ENCODE peak calls at places on chromosomes 11 and 22, in nine cellular contexts. K, Q, O, M, S, R, D, V and X are unnamed samples.

GRCh38 chr11:16603890-16604783 is 134.3 kb upstream of the C11orf58 start:
- DNase-seq in K (peak; percentile 88), Q (peak; percentile 58), O (peak; percentile 62), M (peak; percentile 43), S (peak; percentile 83), R (peak; percentile 48), D (peak; percentile 71), V (peak; percentile 63), X (no peak)

GRCh38 chr11:58832246-58832645 is 12.3 kb downstream of the GLYATL2 start:
- DNase-seq in K (no peak), Q (no peak), O (no peak), M (peak; percentile 28), S (no peak), R (peak; percentile 31), D (no peak), V (no peak), X (no peak)

GRCh38 chr22:48223488-48224190 is 1461.2 kb downstream of the TBC1D22A start:
- DNase-seq in K (no peak), Q (no peak), O (no peak), M (no peak), S (no peak), R (no peak), D (no peak), V (no peak), X (no peak)

GRCh38 chr22:36936362-36937116 is 23.1 kb downstream of the CSF2RB start:
- DNase-seq in K (no peak), Q (no peak), O (no peak), M (no peak), S (peak; percentile 59), R (no peak), D (no peak), V (no peak), X (no peak)

GRCh38 chr11:34600339-34601084 is 20.4 kb upstream of the EHF start:
- DNase-seq in K (no peak), Q (peak; percentile 8), O (no peak), M (no peak), S (peak; percentile 78), R (no peak), D (peak; percentile 90), V (peak; percentile 80), X (peak; percentile 6)

GRCh38 chr22:47289316-47289985 is 527.0 kb downstream of the TBC1D22A start:
- DNase-seq in K (peak; percentile 23), Q (no peak), O (no peak), M (no peak), S (peak; percentile 62), R (no peak), D (no peak), V (no peak), X (no peak)

GRCh38 chr22:29030618-29031235 is 30.9 kb downstream of the C22orf31 start:
- DNase-seq in K (peak; percentile 83), Q (peak; percentile 77), O (peak; percentile 87), M (no peak), S (peak; percentile 94), R (peak; percentile 81), D (peak; percentile 93), V (peak; percentile 85), X (peak; percentile 90)

GRCh38 chr11:120710354-120711187 is 199.0 kb downstream of the GRIK4 start:
- DNase-seq in K (peak; percentile 71), Q (peak; percentile 87), O (peak; percentile 81), M (peak; percentile 17), S (peak; percentile 90), R (peak; percentile 95), D (peak; percentile 31), V (peak; percentile 36), X (no peak)

GRCh38 chr11:433111-433510 is 8.7 kb downstream of the ANO9 start:
- DNase-seq in K (peak; percentile 45), Q (no peak), O (no peak), M (no peak), S (no peak), R (no peak), D (no peak), V (no peak), X (no peak)

GRCh38 chr22:49431559-49431958 is 396.1 kb downstream of the BRD1 start:
- DNase-seq in K (no peak), Q (no peak), O (no peak), M (no peak), S (no peak), R (no peak), D (no peak), V (no peak), X (no peak)

GRCh38 chr22:39427751-39428596 is 28.4 kb downstream of the TAB1 start:
- DNase-seq in K (no peak), Q (no peak), O (no peak), M (no peak), S (peak; percentile 29), R (no peak), D (no peak), V (peak; percentile 9), X (no peak)

GRCh38 chr11:108906826-108907225 is 242.0 kb downstream of the DDX10 start:
- DNase-seq in K (no peak), Q (peak; percentile 40), O (no peak), M (peak; percentile 95), S (no peak), R (peak; percentile 53), D (no peak), V (no peak), X (no peak)

GRCh38 chr22:39214383-39215069 is 30.3 kb downstream of the PDGFB start:
- DNase-seq in K (no peak), Q (peak; percentile 36), O (no peak), M (no peak), S (peak; percentile 68), R (peak; percentile 42), D (peak; percentile 48), V (no peak), X (no peak)

GRCh38 chr11:44983786-44984185 is 33.1 kb upstream of the TP53I11 start:
- DNase-seq in K (no peak), Q (no peak), O (no peak), M (peak; percentile 39), S (peak; percentile 54), R (no peak), D (no peak), V (no peak), X (no peak)

GRCh38 chr11:61587951-61588695 is 7.2 kb upstream of the SYT7 start:
- DNase-seq in K (peak; percentile 71), Q (no peak), O (peak; percentile 61), M (peak; percentile 53), S (peak; percentile 87), R (peak; percentile 63), D (peak; percentile 67), V (peak; percentile 88), X (peak; percentile 48)

GRCh38 chr11:1152316-1153104 is 5.2 kb upstream of the MUC5AC start:
- DNase-seq in K (no peak), Q (peak; percentile 78), O (no peak), M (no peak), S (no peak), R (no peak), D (no peak), V (peak; percentile 20), X (no peak)

GRCh38 chr22:39939830-39940229 is 20.4 kb upstream of the TMA7B start:
- DNase-seq in K (no peak), Q (no peak), O (no peak), M (no peak), S (no peak), R (no peak), D (no peak), V (no peak), X (no peak)

DNA sequence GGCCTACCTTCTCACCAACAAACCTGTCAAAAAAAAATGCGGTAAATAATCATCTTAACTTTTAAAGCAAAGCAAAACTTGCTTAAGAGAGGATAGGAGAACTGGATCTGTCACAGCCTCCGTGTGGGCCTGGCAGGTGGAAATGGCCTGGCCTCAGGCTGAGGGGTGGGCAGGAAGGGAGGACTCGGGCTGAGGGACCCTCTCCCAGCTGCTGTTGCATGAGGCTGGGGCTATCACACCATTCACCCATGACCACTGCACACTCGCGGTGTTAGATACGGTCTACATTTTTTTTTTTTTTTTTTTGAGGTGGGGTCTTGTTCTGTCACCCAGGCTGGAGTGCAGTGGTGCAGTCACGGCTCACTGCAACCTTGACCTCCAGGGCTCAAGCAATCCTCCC is 24.5 kb downstream of the ARHGAP1 start:
- DNase-seq in K (no peak), Q (no peak), O (no peak), M (no peak), S (no peak), R (no peak), D (no peak), V (no peak), X (no peak)
- H3K4me1 ChIP-seq in K (peaks cover 17% of the 10 kb centered on the region), Q (peaks cover 10% of the 10 kb centered on the region), O (peaks cover 22% of the 10 kb centered on the region), M (no peaks in the 10 kb centered on the region), S (peaks cover 22% of the 10 kb centered on the region), R (peaks cover 18% of the 10 kb centered on the region), D (peaks cover 44% of the 10 kb centered on the region), V (peaks cover 24% of the 10 kb centered on the region), X (no peaks in the 10 kb centered on the region)

DNA sequence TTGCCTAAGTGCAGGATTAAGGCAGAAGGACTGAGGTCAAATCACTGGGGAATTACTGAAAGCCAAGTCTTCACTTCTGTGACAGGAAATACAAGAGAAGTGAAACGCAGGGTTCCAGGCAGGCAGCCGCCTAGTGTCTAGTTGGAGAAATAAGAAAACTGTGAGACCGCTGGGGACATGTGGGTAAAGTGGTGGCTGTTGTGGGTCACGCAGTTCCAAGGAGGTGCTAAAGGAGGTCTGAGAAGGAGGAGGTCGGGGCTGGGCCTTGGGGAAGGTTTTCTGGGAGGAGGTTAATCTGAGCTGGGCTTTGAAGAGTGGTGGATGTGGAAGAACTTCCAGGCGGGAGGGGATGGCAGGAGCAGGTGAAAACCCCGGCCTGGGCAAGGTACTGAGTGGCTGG is 11.2 kb downstream of the MCM5 start:
- DNase-seq in K (no peak), Q (no peak), O (no peak), M (no peak), S (no peak), R (no peak), D (peak; percentile 28), V (no peak), X (no peak)
- H3K4me1 ChIP-seq in K (no peaks in the 10 kb centered on the region), Q (no peaks in the 10 kb centered on the region), O (no peaks in the 10 kb centered on the region), M (no peaks in the 10 kb centered on the region), S (no peaks in the 10 kb centered on the region), R (no peaks in the 10 kb centered on the region), D (no peaks in the 10 kb centered on the region), V (no peaks in the 10 kb centered on the region), X (no peaks in the 10 kb centered on the region)

DNA sequence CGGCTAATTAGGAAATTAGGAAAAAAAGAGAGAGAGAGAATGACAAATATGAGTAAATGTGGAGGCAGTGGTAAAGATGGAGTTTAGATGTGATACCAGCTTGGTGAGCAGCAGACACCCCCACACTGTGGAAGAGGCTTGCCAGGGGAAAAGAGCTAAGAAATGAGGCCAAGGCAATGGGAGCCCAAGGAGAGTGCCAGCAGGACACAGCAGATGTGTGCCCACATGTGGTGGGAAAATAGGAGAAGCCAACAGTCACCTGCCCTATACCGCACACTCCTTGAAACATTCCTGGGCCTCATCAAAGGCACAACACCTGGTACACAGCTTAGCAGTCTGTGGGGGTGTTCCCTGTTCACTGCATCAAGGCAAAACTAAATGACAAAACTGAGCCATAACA is 104.9 kb downstream of the FAM76B start:
- DNase-seq in K (no peak), Q (no peak), O (no peak), M (no peak), S (no peak), R (no peak), D (no peak), V (no peak), X (no peak)
- H3K4me1 ChIP-seq in K (peaks cover 14% of the 10 kb centered on the region), Q (peaks cover 9% of the 10 kb centered on the region), O (peaks cover 4% of the 10 kb centered on the region), M (no peaks in the 10 kb centered on the region), S (no peaks in the 10 kb centered on the region), R (peaks cover 23% of the 10 kb centered on the region), D (peaks cover 10% of the 10 kb centered on the region), V (no peaks in the 10 kb centered on the region), X (no peaks in the 10 kb centered on the region)

DNA sequence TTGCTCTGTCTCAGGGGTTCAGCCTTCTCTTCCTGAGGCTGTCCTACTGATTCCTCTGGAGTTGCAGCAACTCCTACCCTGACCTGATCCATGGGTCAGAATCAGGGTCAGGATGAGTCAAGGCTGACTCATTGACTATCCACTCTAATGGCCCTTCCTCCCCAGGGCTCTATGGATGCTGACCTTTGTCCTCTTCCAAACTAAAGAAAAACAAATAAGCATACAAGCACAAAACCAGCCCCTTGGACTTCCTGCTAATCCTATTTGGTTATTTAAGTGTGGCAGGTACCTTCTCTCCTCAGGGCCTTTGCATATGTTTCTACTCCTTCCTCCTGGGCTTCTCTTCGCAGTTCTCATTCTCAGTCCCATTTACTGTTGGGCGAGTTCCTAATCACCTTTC is 204.5 kb upstream of the NAV2 start:
- DNase-seq in K (no peak), Q (peak; percentile 3), O (no peak), M (no peak), S (no peak), R (peak; percentile 26), D (no peak), V (no peak), X (no peak)
- H3K4me1 ChIP-seq in K (no peaks in the 10 kb centered on the region), Q (no peaks in the 10 kb centered on the region), O (peaks cover 3% of the 10 kb centered on the region), M (no peaks in the 10 kb centered on the region), S (peaks cover 11% of the 10 kb centered on the region), R (peaks cover 6% of the 10 kb centered on the region), D (no peaks in the 10 kb centered on the region), V (no peaks in the 10 kb centered on the region), X (no peaks in the 10 kb centered on the region)